ENCODE peak calls at places on chromosomes 3 and 15, in four cellular contexts. Z is suprapubic skin, N is K562, A is A549. W is an unnamed sample.

GRCh38 chr3:23575697-23576096 is 230.1 kb upstream of the UBE2E1 start:
- DNase-seq in N (no peak), Z (no peak), A (peak; percentile 62), W (no peak)

GRCh38 chr3:45978348-45978747 is 17.3 kb downstream of the FYCO1 start:
- DNase-seq in Z (no peak), A (no peak), N (no peak), W (no peak)

GRCh38 chr3:38027466-38028465 is 1.7 kb downstream of the PLCD1 start:
- DNase-seq in Z (no peak), N (no peak), A (no peak), W (no peak)

GRCh38 chr3:156691920-156692319 is 17.5 kb downstream of the TIPARP start:
- DNase-seq in Z (no peak), N (no peak), A (peak; percentile 36), W (no peak)

GRCh38 chr15:72037321-72037720 is 80.6 kb downstream of the MYO9A start:
- DNase-seq in Z (no peak), N (no peak), A (no peak), W (no peak)

GRCh38 chr3:5317572-5317971 is 130.1 kb downstream of the EDEM1 start:
- DNase-seq in N (no peak), Z (no peak), A (no peak), W (no peak)

GRCh38 chr3:40532252-40532651 is 7.5 kb downstream of the ZNF621 start:
- DNase-seq in N (no peak), A (no peak), Z (no peak), W (no peak)

GRCh38 chr3:141644931-141645330 is 93.2 kb upstream of the RNF7 start:
- DNase-seq in N (peak; percentile 82), A (peak; percentile 70), Z (peak; percentile 90), W (peak; percentile 72)

GRCh38 chr3:54138937-54139547 is 16.7 kb downstream of the CACNA2D3 start:
- DNase-seq in N (no peak), Z (no peak), A (no peak), W (no peak)

GRCh38 chr3:45911496-45912226 is 25.3 kb downstream of the CCR9 start:
- DNase-seq in A (no peak), N (no peak), Z (peak; percentile 55), W (no peak)

GRCh38 chr3:4079354-4080180 is 223.6 kb upstream of the SETMAR start:
- DNase-seq in Z (no peak), N (no peak), A (no peak), W (no peak)

GRCh38 chr3:159929181-159929893 is 59.3 kb upstream of the IL12A start:
- DNase-seq in N (peak; percentile 4), A (peak; percentile 66), Z (no peak), W (no peak)

GRCh38 chr15:38750816-38751215 is 186.2 kb upstream of the RASGRP1 start:
- DNase-seq in N (no peak), A (no peak), Z (no peak), W (no peak)

GRCh38 chr3:127709320-127710060 is 36.7 kb downstream of the ABTB1 start:
- DNase-seq in A (no peak), N (no peak), Z (no peak), W (no peak)

GRCh38 chr15:64246364-64247189 is 83.8 kb upstream of the PPIB start:
- DNase-seq in N (peak; percentile 90), Z (no peak), A (peak; percentile 87), W (no peak)

GRCh38 chr3:125306620-125307019 is 68.5 kb downstream of the ZNF148 start:
- DNase-seq in N (no peak), A (no peak), Z (no peak), W (no peak)

GRCh38 chr15:64842099-64842940 is 605 bp downstream of the PLEKHO2 start:
- DNase-seq in A (peak; percentile 44), Z (no peak), N (peak; percentile 56), W (peak; percentile 38)

GRCh38 chr3:100963041-100963440 is 30.2 kb downstream of the ABI3BP start:
- DNase-seq in A (no peak), Z (no peak), N (no peak), W (no peak)

GRCh38 chr3:195075199-195075940 is 195.6 kb downstream of the XXYLT1 start:
- DNase-seq in A (no peak), Z (peak; percentile 73), N (no peak), W (no peak)

GRCh38 chr3:67033091-67033490 is 35.0 kb downstream of the KBTBD8 start:
- DNase-seq in A (no peak), N (peak; percentile 68), Z (no peak), W (no peak)

GRCh38 chr15:39172380-39173281 is 408.2 kb upstream of the THBS1 start:
- DNase-seq in A (no peak), Z (no peak), N (no peak), W (peak; percentile 50)

GRCh38 chr3:115655761-115656282 is 32.5 kb downstream of the GAP43 start:
- DNase-seq in A (no peak), Z (no peak), N (no peak), W (no peak)

GRCh38 chr3:52246728-52247454 is 1.3 kb downstream of the PPM1M start:
- DNase-seq in Z (no peak), N (no peak), A (no peak), W (no peak)

GRCh38 chr3:76011121-76011520 is 225.8 kb upstream of the ZNF717 start:
- DNase-seq in A (no peak), N (no peak), Z (no peak), W (no peak)

GRCh38 chr15:61820951-61821350 is 239.3 kb downstream of the VPS13C start:
- DNase-seq in Z (no peak), N (no peak), A (no peak), W (no peak)

GRCh38 chr15:74613089-74613952 is 2.3 kb upstream of the CLK3 start:
- DNase-seq in Z (no peak), A (no peak), N (no peak), W (no peak)

GRCh38 chr3:19471147-19471546 is 322.8 kb downstream of the KCNH8 start:
- DNase-seq in A (no peak), Z (no peak), N (no peak), W (no peak)

GRCh38 chr3:98994128-98994762 is 92.8 kb upstream of the DCBLD2 start:
- DNase-seq in N (peak; percentile 23), A (peak; percentile 69), Z (no peak), W (no peak)

GRCh38 chr3:183158552-183159006 is 4.0 kb downstream of the LAMP3 start:
- DNase-seq in A (no peak), N (peak; percentile 58), Z (no peak), W (no peak)

GRCh38 chr3:147130461-147130860 is 275.9 kb downstream of the ZIC4 start:
- DNase-seq in A (no peak), N (no peak), Z (no peak), W (no peak)

GRCh38 chr3:131549340-131549739 is 46.6 kb upstream of the MRPL3 start:
- DNase-seq in N (peak; percentile 11), A (peak; percentile 29), Z (no peak), W (no peak)

GRCh38 chr3:104066658-104067057 is 1300.1 kb upstream of the ALCAM start:
- DNase-seq in Z (no peak), A (no peak), N (no peak), W (no peak)

GRCh38 chr3:151301787-151302186 is 14.8 kb downstream of the GPR87 start:
- DNase-seq in N (no peak), A (no peak), Z (no peak), W (no peak)

GRCh38 chr15:50906954-50907865 is 1.3 kb upstream of the AP4E1 start:
- DNase-seq in A (peak; percentile 29), N (peak; percentile 69), Z (no peak), W (no peak)

GRCh38 chr3:98986073-98986472 is 84.6 kb upstream of the DCBLD2 start:
- DNase-seq in N (no peak), A (peak; percentile 74), Z (no peak), W (no peak)

GRCh38 chr3:36480916-36481648 is 100.8 kb downstream of the STAC start:
- DNase-seq in N (no peak), A (no peak), Z (no peak), W (no peak)

GRCh38 chr3:36477655-36478054 is 97.4 kb downstream of the STAC start:
- DNase-seq in A (no peak), Z (no peak), N (no peak), W (no peak)

GRCh38 chr3:36475593-36475992 is 95.3 kb downstream of the STAC start:
- DNase-seq in N (no peak), Z (no peak), A (no peak), W (no peak)

GRCh38 chr3:36482259-36482658 is 102.0 kb downstream of the STAC start:
- DNase-seq in A (no peak), N (no peak), Z (no peak), W (no peak)

GRCh38 chr3:36476274-36476942 is 96.1 kb downstream of the STAC start:
- DNase-seq in Z (no peak), N (no peak), A (no peak), W (no peak)
- H3K27ac ChIP-seq in Z (no peak overlapping the region), N (no peak overlapping the region), A (no peak overlapping the region), W (no peak overlapping the region)

DNA sequence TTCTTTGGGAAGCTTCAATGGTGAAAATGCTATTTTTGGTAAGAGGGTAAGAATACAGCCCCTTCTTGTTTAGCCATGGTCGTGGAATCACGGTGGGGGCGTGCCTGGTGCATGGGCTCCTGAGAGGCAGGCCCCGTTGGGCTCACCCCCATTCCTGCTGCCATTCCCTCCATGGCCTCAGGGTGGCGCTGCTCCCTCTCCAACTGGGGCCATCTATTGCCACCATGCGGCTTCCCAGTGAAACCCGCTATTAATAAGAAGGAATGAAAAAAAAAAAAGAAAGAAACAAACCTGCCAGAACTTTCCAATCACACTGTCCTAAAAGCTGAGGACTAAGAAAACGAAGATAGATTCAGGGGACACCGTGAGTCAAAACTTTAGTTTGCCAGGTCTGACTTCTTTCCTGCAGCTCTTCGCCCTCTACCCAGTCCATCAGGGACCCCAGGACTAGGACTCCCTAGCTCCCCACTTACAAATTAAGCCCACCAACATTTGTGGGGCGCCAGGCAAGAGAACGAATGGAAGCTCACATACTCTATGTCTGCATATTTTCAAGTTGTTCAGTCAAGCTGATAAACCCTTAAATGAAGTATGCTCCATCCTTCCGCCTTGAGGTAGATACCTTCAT is 30.6 kb upstream of the ABHD2 start:
- DNase-seq in N (peak; percentile 89), A (peak; percentile 80), Z (peak; percentile 90), W (peak; percentile 82)
- TF ChIP-seq EP300 in N (no peak), A (no peak), Z (no peak), W (no peak)

GRCh38 chr3:11556234-11556633 is 87.5 kb downstream of the VGLL4 start:
- DNase-seq in N (no peak), Z (no peak), A (no peak), W (no peak)

GRCh38 chr3:11554236-11554610 is 89.5 kb downstream of the VGLL4 start:
- DNase-seq in N (no peak), Z (no peak), A (no peak), W (peak; percentile 39)

GRCh38 chr3:11554666-11555065 is 89.0 kb downstream of the VGLL4 start:
- DNase-seq in A (no peak), N (no peak), Z (no peak), W (peak; percentile 35)

GRCh38 chr3:11555823-11556222 is 87.9 kb downstream of the VGLL4 start:
- DNase-seq in Z (no peak), A (no peak), N (no peak), W (peak; percentile 28)

GRCh38 chr3:11555211-11555782 is 88.4 kb downstream of the VGLL4 start:
- DNase-seq in Z (no peak), N (no peak), A (no peak), W (no peak)
- H3K27ac ChIP-seq in Z (peak overlapping the region; percentile 57), N (no peak overlapping the region), A (no peak overlapping the region), W (peak overlapping the region; percentile 57)

GRCh38 chr15:93179072-93179471 is 90.1 kb upstream of the RGMA start:
- DNase-seq in Z (no peak), N (peak; percentile 12), A (peak; percentile 9), W (no peak)
- TF ChIP-seq EP300 in Z (no peak), N (no peak), A (no peak), W (no peak)

W was measured in ovary.